ENCODE peak calls at places on chromosomes 3 and 15, in four cellular contexts. I, H, Q and N are unnamed samples.

GRCh38 chr15:35738370-35738769 is 192.4 kb upstream of the DPH6 start:
- DNase-seq in I (peak), H (no peak), Q (peak), N (no peak)

GRCh38 chr3:129686941-129687340 is 80.5 kb upstream of the PLXND1 start:
- DNase-seq in I (peak), H (no peak), Q (no peak), N (no peak)

GRCh38 chr3:188280627-188281026 is 126.7 kb downstream of the LPP start:
- DNase-seq in I (no peak), H (no peak), Q (no peak), N (no peak)

GRCh38 chr3:99134996-99135395 is 233.5 kb upstream of the DCBLD2 start:
- DNase-seq in I (no peak), H (no peak), Q (no peak), N (no peak)

GRCh38 chr3:111617912-111618601 is 22.9 kb upstream of the ZBED2 start:
- DNase-seq in I (peak), H (no peak), Q (no peak), N (no peak)

GRCh38 chr3:196947136-196947859 is 5.0 kb upstream of the NCBP2 start:
- DNase-seq in I (no peak), H (no peak), Q (no peak), N (no peak)

GRCh38 chr3:101204246-101204645 is 116.1 kb downstream of the IMPG2 start:
- DNase-seq in I (no peak), H (no peak), Q (no peak), N (no peak)

GRCh38 chr3:159861369-159861987 is 127.2 kb upstream of the IL12A start:
- DNase-seq in I (no peak), H (no peak), Q (no peak), N (no peak)

GRCh38 chr15:88344786-88345185 is 88.2 kb upstream of the NTRK3 start:
- DNase-seq in I (no peak), H (no peak), Q (no peak), N (no peak)

GRCh38 chr3:122021811-122022401 is at the start of gene ILDR1:
- DNase-seq in I (peak), H (no peak), Q (no peak), N (no peak)

GRCh38 chr15:73530649-73531048 is 87.7 kb downstream of the REC114 start:
- DNase-seq in I (no peak), H (no peak), Q (no peak), N (no peak)

GRCh38 chr15:68488290-68488689 is 56.3 kb upstream of the ITGA11 start:
- DNase-seq in I (no peak), H (no peak), Q (no peak), N (no peak)

GRCh38 chr3:174986685-174987084 is 127.6 kb downstream of the NAALADL2 start:
- DNase-seq in I (no peak), H (no peak), Q (peak), N (peak)

GRCh38 chr3:171256445-171257250 is 203.6 kb downstream of the TNIK start:
- DNase-seq in I (peak), H (no peak), Q (peak), N (no peak)

GRCh38 chr3:64900916-64901903 is 213.4 kb upstream of the ADAMTS9 start:
- DNase-seq in I (peak), H (no peak), Q (no peak), N (no peak)

GRCh38 chr15:76994971-76995945 is at the start of gene PSTPIP1:
- DNase-seq in I (no peak), H (no peak), Q (no peak), N (no peak)

GRCh38 chr3:66472313-66473134 is 28.3 kb downstream of the LRIG1 start:
- DNase-seq in I (peak), H (no peak), Q (peak), N (no peak)

GRCh38 chr15:56339594-56339993 is 25.6 kb upstream of the TEX9 start:
- DNase-seq in I (peak), H (no peak), Q (no peak), N (no peak)

GRCh38 chr3:35183915-35184675 is 455.2 kb upstream of the ARPP21 start:
- DNase-seq in I (peak), H (no peak), Q (no peak), N (no peak)

GRCh38 chr15:85551221-85551832 is 170.9 kb downstream of the AKAP13 start:
- DNase-seq in I (no peak), H (no peak), Q (no peak), N (no peak)

GRCh38 chr3:189787622-189788021 is 156.4 kb downstream of the TP63 start:
- DNase-seq in I (peak), H (no peak), Q (no peak), N (no peak)

GRCh38 chr3:25885544-25885943 is 95.7 kb downstream of the OXSM start:
- DNase-seq in I (peak), H (no peak), Q (no peak), N (no peak)

GRCh38 chr3:66504761-66505641 is 4.2 kb upstream of the LRIG1 start:
- DNase-seq in I (peak), H (no peak), Q (no peak), N (no peak)

GRCh38 chr15:39272901-39273300 is 308.0 kb upstream of the THBS1 start:
- DNase-seq in I (no peak), H (no peak), Q (no peak), N (no peak)

GRCh38 chr3:69428657-69429255 is 42.9 kb upstream of the FRMD4B start:
- DNase-seq in I (no peak), H (no peak), Q (no peak), N (no peak)

GRCh38 chr15:25180606-25181289 is 226.0 kb downstream of the SNRPN start:
- DNase-seq in I (no peak), H (no peak), Q (no peak), N (no peak)

GRCh38 chr3:193301441-193301840 is 60.4 kb downstream of the PLAAT1 start:
- DNase-seq in I (peak), H (no peak), Q (no peak), N (no peak)

GRCh38 chr3:184255291-184256039 is 5.9 kb downstream of the CAMK2N2 start:
- DNase-seq in I (peak), H (no peak), Q (no peak), N (no peak)

GRCh38 chr15:100869151-100869999 is 10.3 kb upstream of the ALDH1A3 start:
- DNase-seq in I (no peak), H (no peak), Q (no peak), N (no peak)

GRCh38 chr3:41681479-41681878 is 280.4 kb downstream of the ULK4 start:
- DNase-seq in I (peak), H (peak), Q (peak), N (peak)

GRCh38 chr3:48915296-48915695 is 3.3 kb upstream of the ARIH2 start:
- DNase-seq in I (no peak), H (no peak), Q (no peak), N (no peak)